ENCODE peak calls at places on chromosomes 13 and 19, in seven cellular contexts. F is activated naive CD4-positive, alpha-beta T cell treated with anti-CD3 and anti-CD28 coated beads, Interleukin-2, amount 10 ng/mL, durations not matched to agents 7 days and 5 days; K is kidney; U is glutamatergic neuron; J is epithelial cell of prostate; C is GOT3; E is neuronal stem cell. M is an unnamed sample.
A peak's percentile ranks its signal among the peaks of the same experiment; 100 is the strongest.

GRCh38 chr19:4967738-4968461 is 1.0 kb upstream of the KDM4B start:
- DNase-seq in K (no peak), C (no peak), E (no peak), U (no peak), F (no peak), J (no peak), M (no peak)

GRCh38 chr13:48749699-48750473 is 96.2 kb downstream of the CYSLTR2 start:
- DNase-seq in E (peak; percentile 29), C (peak; percentile 50), J (peak; percentile 95), F (peak; percentile 45), U (peak; percentile 63), K (peak; percentile 88), M (peak; percentile 95)

GRCh38 chr13:75407998-75408397 is 74.0 kb downstream of the TBC1D4 start:
- DNase-seq in J (no peak), E (no peak), U (no peak), K (no peak), C (no peak), F (no peak), M (no peak)

GRCh38 chr19:12789904-12790619 is 1.2 kb upstream of the JUNB start:
- DNase-seq in U (peak; percentile 96), F (peak; percentile 95), E (peak; percentile 95), J (peak; percentile 84), K (peak; percentile 100), C (peak; percentile 77), M (peak; percentile 97)

GRCh38 chr19:21023901-21024300 is 3.4 kb downstream of the ZNF430 start:
- DNase-seq in F (no peak), K (no peak), J (peak; percentile 51), E (no peak), C (no peak), U (no peak), M (no peak)

GRCh38 chr13:108679989-108680388 is 50.6 kb downstream of the MYO16 start:
- DNase-seq in J (no peak), F (no peak), E (no peak), K (no peak), U (no peak), C (no peak), M (no peak)

GRCh38 chr19:48681127-48681470 is 8.3 kb upstream of the NTN5 start:
- DNase-seq in E (no peak), K (no peak), C (no peak), F (no peak), J (no peak), U (no peak), M (no peak)

GRCh38 chr19:29495091-29495490 is 30.7 kb upstream of the VSTM2B start:
- DNase-seq in U (no peak), F (no peak), K (no peak), E (no peak), C (no peak), J (no peak), M (no peak)

GRCh38 chr13:113097651-113098050 is 7.9 kb upstream of the F7 start:
- DNase-seq in K (no peak), U (no peak), J (no peak), C (no peak), F (no peak), E (no peak), M (no peak)

GRCh38 chr13:77728265-77728966 is 30.9 kb downstream of the SLAIN1 start:
- DNase-seq in C (no peak), J (no peak), K (no peak), U (no peak), E (no peak), F (no peak), M (no peak)

GRCh38 chr13:113207890-113208423 is 512 bp downstream of the PCID2 start:
- DNase-seq in J (no peak), C (no peak), F (peak; percentile 50), E (peak; percentile 50), K (no peak), U (peak; percentile 71), M (peak; percentile 59)

GRCh38 chr13:110531671-110532083 is 29.8 kb downstream of the RAB20 start:
- DNase-seq in U (no peak), J (no peak), F (no peak), K (peak; percentile 63), E (no peak), C (no peak), M (no peak)

GRCh38 chr19:42487025-42487797 is 41.1 kb downstream of the CEACAM1 start:
- DNase-seq in F (peak; percentile 42), U (no peak), E (no peak), K (no peak), J (no peak), C (no peak), M (no peak)

GRCh38 chr19:47260476-47260875 is 4.2 kb downstream of the CCDC9 start:
- DNase-seq in F (no peak), U (no peak), K (peak; percentile 80), J (no peak), C (no peak), E (no peak), M (no peak)

GRCh38 chr13:45084515-45084914 is 35.8 kb upstream of the GTF2F2 start:
- DNase-seq in C (no peak), J (no peak), E (no peak), U (no peak), F (no peak), K (no peak), M (no peak)

GRCh38 chr19:345320-345879 is 804 bp upstream of the MIER2 start:
- DNase-seq in C (no peak), K (no peak), E (no peak), J (no peak), F (no peak), U (no peak), M (no peak)

GRCh38 chr19:49272204-49272603 is 52.8 kb downstream of the SLC6A16 start:
- DNase-seq in E (no peak), U (no peak), J (peak; percentile 95), F (no peak), K (no peak), C (no peak), M (no peak)